ENCODE peak calls at places on chromosomes 16 and 17, in six cellular contexts. R is nephron progenitor cell, Q is activated B cell treated with CpG ODN at 0.5 μM for 24 hours, A is AG09319, K is endodermal cell, W is BE2C. B is an unnamed sample.

GRCh38 chr17:82930924-82931695 is 91.3 kb upstream of the ZNF750 start:
- DNase-seq in Q (peak), R (no peak), A (no peak), W (peak), K (no peak), B (no peak)

GRCh38 chr16:8832383-8833100 is 34.9 kb downstream of the PMM2 start:
- DNase-seq in K (peak), R (no peak), W (no peak), Q (no peak), A (no peak), B (no peak)

GRCh38 chr16:76157629-76158028 is 119.6 kb upstream of the CNTNAP4 start:
- DNase-seq in K (peak), A (no peak), W (no peak), Q (no peak), R (no peak), B (no peak)

GRCh38 chr17:20284575-20284974 is 182.8 kb downstream of the LGALS9B start:
- DNase-seq in R (no peak), W (no peak), K (no peak), Q (no peak), A (no peak), B (no peak)

GRCh38 chr17:40443196-40443987 is at the start of gene IGFBP4:
- DNase-seq in A (no peak), K (peak), Q (peak), R (peak), W (peak), B (peak)

GRCh38 chr17:42845556-42845917 is 1.2 kb downstream of the AOC2 start:
- DNase-seq in K (no peak), R (no peak), A (no peak), W (no peak), Q (no peak), B (no peak)

GRCh38 chr17:63930951-63931575 is 1.1 kb downstream of the CD79B start:
- DNase-seq in K (peak), A (no peak), W (no peak), Q (peak), R (peak), B (peak)

GRCh38 chr16:57871457-57871856 is 69.2 kb upstream of the KIFC3 start:
- DNase-seq in A (peak), R (no peak), K (no peak), Q (no peak), W (no peak), B (no peak)

GRCh38 chr16:28879841-28880588 is 1.7 kb downstream of the ATP2A1 start:
- DNase-seq in K (peak), A (peak), W (peak), Q (peak), R (peak), B (peak)

GRCh38 chr16:49469930-49470451 is 96.4 kb downstream of the C16orf78 start:
- DNase-seq in A (no peak), K (peak), R (no peak), W (no peak), Q (no peak), B (no peak)

GRCh38 chr17:77153487-77153886 is 12.7 kb downstream of the SEC14L1 start:
- DNase-seq in Q (no peak), K (no peak), A (no peak), R (no peak), W (no peak), B (no peak)

DNA sequence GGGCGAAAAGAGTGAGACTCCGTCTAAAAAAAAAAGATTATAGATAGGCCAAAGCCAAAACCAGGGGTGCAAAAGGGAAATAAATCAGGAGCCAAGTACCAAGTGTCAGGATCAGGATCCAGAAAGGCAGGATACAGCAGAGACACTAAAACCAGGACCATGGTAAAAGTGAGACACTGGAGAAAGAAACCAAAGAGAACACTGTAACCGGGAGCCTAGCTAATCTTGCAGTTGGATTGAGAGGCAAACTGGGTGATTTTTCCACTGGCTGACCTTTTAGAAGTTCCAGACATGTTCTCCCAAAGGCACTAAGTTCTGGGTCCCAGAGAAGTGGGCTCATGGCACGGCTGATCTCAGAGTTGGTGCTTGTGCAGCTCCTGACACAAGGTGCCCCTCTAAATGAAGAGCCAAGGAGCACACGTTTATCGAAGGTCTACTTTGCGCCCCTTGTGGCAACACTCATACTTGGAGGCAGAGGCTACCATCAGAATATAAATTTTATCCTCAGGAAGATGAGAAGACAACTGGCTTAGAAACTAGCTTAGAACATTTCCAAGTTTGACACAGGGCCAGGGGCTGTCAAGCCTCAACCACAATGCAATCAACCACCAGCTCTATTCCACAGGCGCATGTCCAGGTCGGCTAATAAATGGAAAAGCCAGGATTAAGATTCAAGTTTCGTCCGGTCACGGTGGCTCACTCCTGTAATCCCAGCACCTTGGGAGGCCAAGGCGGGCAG is 27.5 kb upstream of the HELZ start:
- DNase-seq in Q (no peak), R (no peak), K (peak), A (no peak), W (no peak), B (no peak)
- TF ChIP-seq CTCF in Q (no peak), R (peak), K (peak), A (peak), W (peak), B (peak)

GRCh38 chr16:30094541-30095165 is 1.4 kb downstream of the YPEL3 start:
- DNase-seq in R (peak), K (no peak), Q (no peak), W (no peak), A (no peak), B (no peak)

GRCh38 chr16:30090607-30091332 is 954 bp downstream of the TBX6 start:
- DNase-seq in W (peak), R (no peak), Q (no peak), K (no peak), A (no peak), B (no peak)

GRCh38 chr16:30095166-30096078 is 591 bp downstream of the YPEL3 start:
- DNase-seq in K (peak), R (no peak), Q (peak), A (no peak), W (no peak), B (no peak)

GRCh38 chr16:30091474-30092372 is at the start of gene TBX6:
- DNase-seq in W (peak), K (peak), A (peak), R (peak), Q (peak), B (peak)

DNA sequence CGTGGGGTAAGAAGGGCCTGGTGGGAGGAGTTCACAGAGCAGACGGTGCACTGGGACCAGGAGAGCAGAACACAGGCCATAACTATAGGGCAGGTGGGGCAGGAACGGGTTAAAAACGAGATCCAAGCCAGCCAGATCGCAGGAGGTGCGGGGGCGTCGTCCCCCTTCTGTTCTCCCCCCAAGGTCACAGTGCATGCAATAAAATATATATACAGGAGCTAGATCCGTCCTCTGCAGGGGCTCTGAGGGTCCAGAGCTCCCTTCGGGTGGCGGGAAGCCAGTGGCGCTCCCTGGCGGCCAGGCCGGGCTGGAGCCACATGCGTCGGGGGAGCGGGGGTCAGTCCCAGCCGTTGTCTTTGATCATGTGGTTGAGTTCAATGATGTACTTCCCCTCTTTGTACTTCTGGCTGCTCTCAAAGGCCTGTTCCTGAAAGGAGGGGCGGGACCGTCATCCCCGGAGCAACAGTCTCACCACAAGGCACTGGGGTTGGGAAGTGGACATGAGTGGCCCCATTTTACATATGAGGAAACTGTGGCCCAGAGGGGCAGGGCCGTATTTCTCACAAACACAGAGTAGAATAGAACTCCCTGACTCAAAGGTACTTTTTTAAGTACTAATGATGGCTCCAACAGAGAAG is 768 bp upstream of the TBX6 start:
- DNase-seq in K (peak), R (peak), A (no peak), W (peak), Q (peak), B (peak)
- TF ChIP-seq CTCF in K (peak), R (peak), A (peak), W (peak), Q (no peak), B (peak)

DNA sequence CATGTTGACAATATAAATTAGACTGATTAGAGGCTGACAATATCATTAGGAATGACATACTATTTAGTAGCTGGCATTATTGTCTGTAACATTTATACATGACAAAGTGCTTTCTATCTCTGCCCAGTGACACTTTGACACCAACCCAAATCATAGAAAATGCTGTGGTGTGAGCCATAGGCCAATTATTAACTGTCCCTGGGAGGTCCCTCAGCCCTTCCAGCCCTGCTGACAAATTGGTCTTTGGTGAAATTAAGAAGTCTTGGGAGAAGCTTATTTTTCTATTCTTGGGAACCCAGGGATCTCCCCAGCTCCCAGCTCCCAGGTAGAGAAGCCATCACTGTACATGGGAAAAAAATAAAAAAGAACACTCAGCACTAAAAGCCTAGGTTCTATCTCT is 179.6 kb downstream of the AIPL1 start:
- DNase-seq in Q (no peak), R (no peak), A (no peak), K (no peak), W (no peak), B (no peak)
- TF ChIP-seq CTCF in Q (no peak), R (no peak), A (no peak), K (no peak), W (no peak), B (no peak)

DNA sequence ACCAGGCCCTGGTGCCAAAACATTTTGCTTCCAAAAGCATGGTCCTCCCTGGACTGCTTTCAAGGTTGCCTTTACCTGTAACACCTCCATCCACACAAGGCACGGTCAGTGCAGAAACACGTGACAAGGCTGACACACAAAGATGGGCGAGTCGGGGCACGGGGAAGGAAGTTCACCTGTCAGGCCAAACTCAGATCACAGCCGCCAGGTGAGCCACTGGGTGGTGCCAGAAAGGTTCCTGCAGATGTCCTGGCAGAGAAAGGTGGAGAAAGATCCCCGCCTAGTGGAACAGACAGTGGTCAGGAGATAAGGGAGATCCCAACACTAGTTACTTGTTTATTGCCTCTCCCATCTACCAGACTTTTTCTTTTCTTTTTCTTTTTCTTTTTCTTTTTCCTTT is 155.3 kb downstream of the AIPL1 start:
- DNase-seq in R (peak), K (peak), A (no peak), W (no peak), Q (no peak), B (no peak)
- TF ChIP-seq CTCF in R (no peak), K (peak), A (no peak), W (no peak), Q (no peak), B (no peak)

DNA sequence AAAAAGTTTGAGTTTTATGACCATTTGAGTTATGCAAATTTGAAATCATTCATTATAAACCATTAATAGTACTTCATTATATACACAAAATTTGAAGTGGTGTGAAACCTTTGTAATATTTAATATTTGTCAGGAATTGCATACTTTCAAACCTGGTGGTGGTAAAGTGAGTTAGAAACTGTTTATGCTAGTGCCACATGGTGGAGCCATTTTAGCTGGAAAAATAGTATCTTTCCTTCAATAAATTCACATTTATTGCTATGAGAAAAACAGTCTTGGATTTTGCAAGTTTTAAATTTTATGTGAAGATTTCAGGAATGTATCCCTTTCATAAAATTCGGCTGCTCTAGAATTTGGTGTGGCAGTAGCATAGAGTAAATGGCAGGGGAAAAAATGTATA is 7.3 kb upstream of the BLMH start:
- DNase-seq in A (no peak), Q (no peak), W (no peak), K (no peak), R (no peak), B (no peak)
- TF ChIP-seq CTCF in A (peak), Q (no peak), W (no peak), K (peak), R (no peak), B (no peak)

B was measured in CD14-positive monocyte.